ENCODE peak calls at places on chromosomes 16 and 17, in nine cellular contexts. V is ecto neural progenitor cell; Y is Calu3; Z is stimulated activated naive CD4-positive, alpha-beta T cell; G is progenitor cell of endocrine pancreas; B is T-helper 1 cell; M is iris pigment epithelial cell; R is vagina; D is hippocampal formation. O is an unnamed sample.

GRCh38 chr17:34370997-34371395 is 8.0 kb upstream of the CCL1 start:
- DNase-seq in V (no peak), Y (no peak), Z (no peak), G (no peak), B (no peak), M (peak), R (peak), D (no peak), O (no peak)

GRCh38 chr17:59161477-59161876 is 5.9 kb downstream of the PRR11 start:
- DNase-seq in V (no peak), Y (no peak), Z (no peak), G (no peak), B (no peak), M (no peak), R (no peak), D (no peak), O (no peak)

GRCh38 chr16:11283820-11284248 is 2.7 kb upstream of the PRM1 start:
- DNase-seq in V (no peak), Y (no peak), Z (no peak), G (no peak), B (no peak), M (no peak), R (no peak), D (no peak), O (no peak)

GRCh38 chr17:71330099-71330375 is 790.8 kb upstream of the SOX9 start:
- DNase-seq in V (no peak), Y (no peak), Z (no peak), G (no peak), B (no peak), M (no peak), R (no peak), D (no peak), O (no peak)

GRCh38 chr16:4309833-4310266 is 6.0 kb upstream of the GLIS2 start:
- DNase-seq in V (peak), Y (peak), Z (peak), G (peak), B (peak), M (peak), R (no peak), D (peak), O (peak)

GRCh38 chr17:62625870-62626200 is 1.6 kb upstream of the MRC2 start:
- DNase-seq in V (peak), Y (no peak), Z (no peak), G (no peak), B (no peak), M (peak), R (no peak), D (no peak), O (no peak)

GRCh38 chr17:29179232-29180036 is 764 bp downstream of the MYO18A start:
- DNase-seq in V (peak), Y (peak), Z (no peak), G (peak), B (no peak), M (no peak), R (no peak), D (peak), O (peak)

GRCh38 chr17:48487221-48487620 is 43.6 kb downstream of the HOXB1 start:
- DNase-seq in V (no peak), Y (no peak), Z (no peak), G (no peak), B (no peak), M (peak), R (no peak), D (no peak), O (no peak)

GRCh38 chr17:49371178-49371834 is 9.3 kb upstream of the ZNF652 start:
- DNase-seq in V (no peak), Y (no peak), Z (no peak), G (no peak), B (no peak), M (no peak), R (no peak), D (no peak), O (no peak)

GRCh38 chr17:39722965-39723848 is 7.1 kb downstream of the MIEN1 start:
- DNase-seq in V (no peak), Y (peak), Z (no peak), G (no peak), B (no peak), M (no peak), R (no peak), D (no peak), O (peak)

GRCh38 chr17:1797323-1797722 is 32.4 kb downstream of the SMYD4 start:
- DNase-seq in V (no peak), Y (no peak), Z (no peak), G (no peak), B (no peak), M (no peak), R (no peak), D (no peak), O (no peak)

GRCh38 chr17:45013021-45013997 is 38.1 kb downstream of the DCAKD start:
- DNase-seq in V (no peak), Y (no peak), Z (no peak), G (no peak), B (no peak), M (no peak), R (no peak), D (no peak), O (no peak)

GRCh38 chr16:19410435-19411153 is 7.1 kb upstream of the TMC5 start:
- DNase-seq in V (peak), Y (peak), Z (no peak), G (peak), B (no peak), M (no peak), R (no peak), D (peak), O (peak)